ENCODE peak calls at places on chromosome 7, in eight cellular contexts. One of them, this sample, is unnamed.

GRCh38 chr7:3028071-3028766 is 15.4 kb downstream of the CARD11 start:
- DNase-seq in iris pigment epithelial cell: peak
- DNase-seq in OCI-M1: no peak
- DNase-seq in stomach: peak
- DNase-seq in T47D: no peak
- DNase-seq in cardiac septum: peak
- DNase-seq in HuH-7.5: no peak
- DNase-seq in NCI-H1092 treated with DMSO at 0.1 percent for 48 hours: no peak
- DNase-seq in this sample: no peak

GRCh38 chr7:158001621-158002320 is 585.9 kb downstream of the PTPRN2 start:
- DNase-seq in iris pigment epithelial cell: no peak
- DNase-seq in OCI-M1: no peak
- DNase-seq in stomach: no peak
- DNase-seq in T47D: peak
- DNase-seq in cardiac septum: no peak
- DNase-seq in HuH-7.5: no peak
- DNase-seq in NCI-H1092 treated with DMSO at 0.1 percent for 48 hours: peak
- DNase-seq in this sample: no peak

GRCh38 chr7:158995514-158995913 is 139.2 kb downstream of the DYNC2I1 start:
- DNase-seq in iris pigment epithelial cell: no peak
- DNase-seq in OCI-M1: no peak
- DNase-seq in stomach: no peak
- DNase-seq in T47D: no peak
- DNase-seq in cardiac septum: no peak
- DNase-seq in HuH-7.5: no peak
- DNase-seq in NCI-H1092 treated with DMSO at 0.1 percent for 48 hours: no peak
- DNase-seq in this sample: no peak

GRCh38 chr7:157549612-157550299 is 213.0 kb downstream of the DNAJB6 start:
- DNase-seq in iris pigment epithelial cell: no peak
- DNase-seq in OCI-M1: no peak
- DNase-seq in stomach: no peak
- DNase-seq in T47D: no peak
- DNase-seq in cardiac septum: peak
- DNase-seq in HuH-7.5: no peak
- DNase-seq in NCI-H1092 treated with DMSO at 0.1 percent for 48 hours: no peak
- DNase-seq in this sample: no peak

GRCh38 chr7:43463401-43463980 is 119.4 kb upstream of the STK17A start:
- DNase-seq in iris pigment epithelial cell: no peak
- DNase-seq in OCI-M1: no peak
- DNase-seq in stomach: no peak
- DNase-seq in T47D: no peak
- DNase-seq in cardiac septum: no peak
- DNase-seq in HuH-7.5: no peak
- DNase-seq in NCI-H1092 treated with DMSO at 0.1 percent for 48 hours: no peak
- DNase-seq in this sample: no peak

GRCh38 chr7:45599851-45600706 is 25.9 kb downstream of the ADCY1 start:
- DNase-seq in iris pigment epithelial cell: no peak
- DNase-seq in OCI-M1: no peak
- DNase-seq in stomach: peak
- DNase-seq in T47D: no peak
- DNase-seq in cardiac septum: peak
- DNase-seq in HuH-7.5: no peak
- DNase-seq in NCI-H1092 treated with DMSO at 0.1 percent for 48 hours: no peak
- DNase-seq in this sample: no peak

GRCh38 chr7:128215739-128216138 is 25.3 kb upstream of the LEP start:
- DNase-seq in iris pigment epithelial cell: peak
- DNase-seq in OCI-M1: no peak
- DNase-seq in stomach: no peak
- DNase-seq in T47D: no peak
- DNase-seq in cardiac septum: peak
- DNase-seq in HuH-7.5: no peak
- DNase-seq in NCI-H1092 treated with DMSO at 0.1 percent for 48 hours: no peak
- DNase-seq in this sample: no peak

GRCh38 chr7:155738652-155739537 is 73.4 kb downstream of the SHH start:
- DNase-seq in iris pigment epithelial cell: peak
- DNase-seq in OCI-M1: peak
- DNase-seq in stomach: peak
- DNase-seq in T47D: no peak
- DNase-seq in cardiac septum: peak
- DNase-seq in HuH-7.5: peak
- DNase-seq in NCI-H1092 treated with DMSO at 0.1 percent for 48 hours: peak
- DNase-seq in this sample: peak

GRCh38 chr7:42502022-42502421 is 265.0 kb upstream of the GLI3 start:
- DNase-seq in iris pigment epithelial cell: peak
- DNase-seq in OCI-M1: no peak
- DNase-seq in stomach: no peak
- DNase-seq in T47D: no peak
- DNase-seq in cardiac septum: no peak
- DNase-seq in HuH-7.5: no peak
- DNase-seq in NCI-H1092 treated with DMSO at 0.1 percent for 48 hours: no peak
- DNase-seq in this sample: peak

GRCh38 chr7:4797858-4798705 is 22.7 kb downstream of the AP5Z1 start:
- DNase-seq in iris pigment epithelial cell: peak
- DNase-seq in OCI-M1: peak
- DNase-seq in stomach: peak
- DNase-seq in T47D: peak
- DNase-seq in cardiac septum: no peak
- DNase-seq in HuH-7.5: peak
- DNase-seq in NCI-H1092 treated with DMSO at 0.1 percent for 48 hours: peak
- DNase-seq in this sample: peak

GRCh38 chr7:145605963-145606362 is 510.6 kb upstream of the CNTNAP2 start:
- DNase-seq in iris pigment epithelial cell: no peak
- DNase-seq in OCI-M1: no peak
- DNase-seq in stomach: no peak
- DNase-seq in T47D: no peak
- DNase-seq in cardiac septum: no peak
- DNase-seq in HuH-7.5: no peak
- DNase-seq in NCI-H1092 treated with DMSO at 0.1 percent for 48 hours: no peak
- DNase-seq in this sample: no peak

GRCh38 chr7:155456772-155457543 is 971 bp upstream of the EN2 start:
- DNase-seq in iris pigment epithelial cell: peak
- DNase-seq in OCI-M1: no peak
- DNase-seq in stomach: peak
- DNase-seq in T47D: no peak
- DNase-seq in cardiac septum: peak
- DNase-seq in HuH-7.5: peak
- DNase-seq in NCI-H1092 treated with DMSO at 0.1 percent for 48 hours: peak
- DNase-seq in this sample: peak

GRCh38 chr7:148395990-148396716 is 194.4 kb upstream of the C7orf33 start:
- DNase-seq in iris pigment epithelial cell: no peak
- DNase-seq in OCI-M1: no peak
- DNase-seq in stomach: no peak
- DNase-seq in T47D: no peak
- DNase-seq in cardiac septum: no peak
- DNase-seq in HuH-7.5: no peak
- DNase-seq in NCI-H1092 treated with DMSO at 0.1 percent for 48 hours: peak
- DNase-seq in this sample: no peak

GRCh38 chr7:15561840-15562239 is at the start of gene AGMO:
- DNase-seq in iris pigment epithelial cell: peak
- DNase-seq in OCI-M1: no peak
- DNase-seq in stomach: no peak
- DNase-seq in T47D: no peak
- DNase-seq in cardiac septum: peak
- DNase-seq in HuH-7.5: peak
- DNase-seq in NCI-H1092 treated with DMSO at 0.1 percent for 48 hours: peak
- DNase-seq in this sample: peak

GRCh38 chr7:2109251-2109935 is 123.4 kb downstream of the MAD1L1 start:
- DNase-seq in iris pigment epithelial cell: no peak
- DNase-seq in OCI-M1: no peak
- DNase-seq in stomach: no peak
- DNase-seq in T47D: no peak
- DNase-seq in cardiac septum: no peak
- DNase-seq in HuH-7.5: no peak
- DNase-seq in NCI-H1092 treated with DMSO at 0.1 percent for 48 hours: no peak
- DNase-seq in this sample: no peak

GRCh38 chr7:39749177-39749576 is 125.8 kb downstream of the RALA start:
- DNase-seq in iris pigment epithelial cell: peak
- DNase-seq in OCI-M1: no peak
- DNase-seq in stomach: no peak
- DNase-seq in T47D: no peak
- DNase-seq in cardiac septum: no peak
- DNase-seq in HuH-7.5: no peak
- DNase-seq in NCI-H1092 treated with DMSO at 0.1 percent for 48 hours: no peak
- DNase-seq in this sample: no peak

GRCh38 chr7:77580762-77581350 is 43.8 kb downstream of the PTPN12 start:
- DNase-seq in iris pigment epithelial cell: peak
- DNase-seq in OCI-M1: peak
- DNase-seq in stomach: no peak
- DNase-seq in T47D: no peak
- DNase-seq in cardiac septum: no peak
- DNase-seq in HuH-7.5: no peak
- DNase-seq in NCI-H1092 treated with DMSO at 0.1 percent for 48 hours: no peak
- DNase-seq in this sample: no peak

GRCh38 chr7:74401137-74401859 is 52.4 kb upstream of the GTF2IRD1 start:
- DNase-seq in iris pigment epithelial cell: peak
- DNase-seq in OCI-M1: peak
- DNase-seq in stomach: peak
- DNase-seq in T47D: peak
- DNase-seq in cardiac septum: no peak
- DNase-seq in HuH-7.5: peak
- DNase-seq in NCI-H1092 treated with DMSO at 0.1 percent for 48 hours: peak
- DNase-seq in this sample: peak

GRCh38 chr7:18361756-18362155 is 133.8 kb upstream of the HDAC9 start:
- DNase-seq in iris pigment epithelial cell: peak
- DNase-seq in OCI-M1: no peak
- DNase-seq in stomach: peak
- DNase-seq in T47D: no peak
- DNase-seq in cardiac septum: no peak
- DNase-seq in HuH-7.5: no peak
- DNase-seq in NCI-H1092 treated with DMSO at 0.1 percent for 48 hours: no peak
- DNase-seq in this sample: peak

GRCh38 chr7:156079156-156079555 is 266.9 kb upstream of the SHH start:
- DNase-seq in iris pigment epithelial cell: no peak
- DNase-seq in OCI-M1: no peak
- DNase-seq in stomach: no peak
- DNase-seq in T47D: no peak
- DNase-seq in cardiac septum: no peak
- DNase-seq in HuH-7.5: no peak
- DNase-seq in NCI-H1092 treated with DMSO at 0.1 percent for 48 hours: no peak
- DNase-seq in this sample: no peak

GRCh38 chr7:87059525-87060287 is at the start of gene ELAPOR2:
- DNase-seq in iris pigment epithelial cell: peak
- DNase-seq in OCI-M1: peak
- DNase-seq in stomach: peak
- DNase-seq in T47D: peak
- DNase-seq in cardiac septum: peak
- DNase-seq in HuH-7.5: peak
- DNase-seq in NCI-H1092 treated with DMSO at 0.1 percent for 48 hours: peak
- DNase-seq in this sample: peak

GRCh38 chr7:48183370-48183743 is 12.1 kb downstream of the ABCA13 start:
- DNase-seq in iris pigment epithelial cell: no peak
- DNase-seq in OCI-M1: no peak
- DNase-seq in stomach: no peak
- DNase-seq in T47D: no peak
- DNase-seq in cardiac septum: no peak
- DNase-seq in HuH-7.5: no peak
- DNase-seq in NCI-H1092 treated with DMSO at 0.1 percent for 48 hours: no peak
- DNase-seq in this sample: no peak

GRCh38 chr7:19213746-19214145 is 68.5 kb upstream of the FERD3L start:
- DNase-seq in iris pigment epithelial cell: no peak
- DNase-seq in OCI-M1: no peak
- DNase-seq in stomach: no peak
- DNase-seq in T47D: no peak
- DNase-seq in cardiac septum: no peak
- DNase-seq in HuH-7.5: no peak
- DNase-seq in NCI-H1092 treated with DMSO at 0.1 percent for 48 hours: no peak
- DNase-seq in this sample: no peak

GRCh38 chr7:101817031-101817929 is at the start of gene CUX1:
- DNase-seq in iris pigment epithelial cell: no peak
- DNase-seq in OCI-M1: peak
- DNase-seq in stomach: peak
- DNase-seq in T47D: no peak
- DNase-seq in cardiac septum: peak
- DNase-seq in HuH-7.5: peak
- DNase-seq in NCI-H1092 treated with DMSO at 0.1 percent for 48 hours: peak
- DNase-seq in this sample: no peak

GRCh38 chr7:16465469-16466086 is at the start of gene SOSTDC1:
- DNase-seq in iris pigment epithelial cell: peak
- DNase-seq in OCI-M1: no peak
- DNase-seq in stomach: no peak
- DNase-seq in T47D: peak
- DNase-seq in cardiac septum: no peak
- DNase-seq in HuH-7.5: no peak
- DNase-seq in NCI-H1092 treated with DMSO at 0.1 percent for 48 hours: no peak
- DNase-seq in this sample: peak

GRCh38 chr7:105014725-105015630 is 973 bp downstream of the KMT2E start:
- DNase-seq in iris pigment epithelial cell: peak
- DNase-seq in OCI-M1: peak
- DNase-seq in stomach: peak
- DNase-seq in T47D: peak
- DNase-seq in cardiac septum: peak
- DNase-seq in HuH-7.5: peak
- DNase-seq in NCI-H1092 treated with DMSO at 0.1 percent for 48 hours: peak
- DNase-seq in this sample: peak

GRCh38 chr7:105800442-105800841 is 76.0 kb downstream of the ATXN7L1 start:
- DNase-seq in iris pigment epithelial cell: peak
- DNase-seq in OCI-M1: no peak
- DNase-seq in stomach: no peak
- DNase-seq in T47D: no peak
- DNase-seq in cardiac septum: no peak
- DNase-seq in HuH-7.5: no peak
- DNase-seq in NCI-H1092 treated with DMSO at 0.1 percent for 48 hours: no peak
- DNase-seq in this sample: no peak

GRCh38 chr7:127816354-127817190 is 164.6 kb downstream of the SND1 start:
- DNase-seq in iris pigment epithelial cell: no peak
- DNase-seq in OCI-M1: no peak
- DNase-seq in stomach: no peak
- DNase-seq in T47D: no peak
- DNase-seq in cardiac septum: no peak
- DNase-seq in HuH-7.5: no peak
- DNase-seq in NCI-H1092 treated with DMSO at 0.1 percent for 48 hours: no peak
- DNase-seq in this sample: no peak

GRCh38 chr7:139733751-139734150 is 44.0 kb downstream of the HIPK2 start:
- DNase-seq in iris pigment epithelial cell: no peak
- DNase-seq in OCI-M1: no peak
- DNase-seq in stomach: no peak
- DNase-seq in T47D: no peak
- DNase-seq in cardiac septum: no peak
- DNase-seq in HuH-7.5: no peak
- DNase-seq in NCI-H1092 treated with DMSO at 0.1 percent for 48 hours: no peak
- DNase-seq in this sample: no peak